ENCODE peak calls at places on chromosomes 12 and 14, in six cellular contexts. One of them, this sample, is unnamed.
A peak's percentile ranks its signal among the peaks of the same experiment; 100 is the strongest.

GRCh38 chr14:34138175-34138574 is 187.3 kb upstream of the EGLN3 start:
- DNase-seq in HepG2: no peak
- DNase-seq in GM12878: no peak
- DNase-seq in HCT116: no peak
- DNase-seq in K562: no peak
- DNase-seq in H1: no peak
- DNase-seq in this sample: no peak

GRCh38 chr12:45433441-45433868 is 217.6 kb downstream of the ANO6 start:
- DNase-seq in HepG2: peak; percentile 4
- DNase-seq in GM12878: no peak
- DNase-seq in HCT116: no peak
- DNase-seq in K562: no peak
- DNase-seq in H1: peak; percentile 72
- DNase-seq in this sample: no peak

GRCh38 chr12:79826267-79827128 is 108.4 kb downstream of the PPP1R12A start:
- DNase-seq in HepG2: peak; percentile 77
- DNase-seq in GM12878: no peak
- DNase-seq in HCT116: no peak
- DNase-seq in K562: no peak
- DNase-seq in H1: no peak
- DNase-seq in this sample: no peak

GRCh38 chr12:124906606-124907261 is 7.7 kb downstream of the UBC start:
- DNase-seq in HepG2: peak; percentile 93
- DNase-seq in GM12878: peak; percentile 87
- DNase-seq in HCT116: peak; percentile 94
- DNase-seq in K562: peak; percentile 67
- DNase-seq in H1: no peak
- DNase-seq in this sample: peak; percentile 80

GRCh38 chr12:67827820-67828383 is 161.3 kb upstream of the IFNG-AS1 start:
- DNase-seq in HepG2: no peak
- DNase-seq in GM12878: no peak
- DNase-seq in HCT116: peak; percentile 62
- DNase-seq in K562: no peak
- DNase-seq in H1: no peak
- DNase-seq in this sample: peak; percentile 14

GRCh38 chr12:128557231-128557630 is 266.5 kb downstream of the SLC15A4 start:
- DNase-seq in HepG2: no peak
- DNase-seq in GM12878: no peak
- DNase-seq in HCT116: no peak
- DNase-seq in K562: no peak
- DNase-seq in H1: no peak
- DNase-seq in this sample: no peak

GRCh38 chr12:52992699-52993557 is 13.3 kb upstream of the EIF4B start:
- DNase-seq in HepG2: peak; percentile 99
- DNase-seq in GM12878: no peak
- DNase-seq in HCT116: peak; percentile 80
- DNase-seq in K562: peak; percentile 65
- DNase-seq in H1: no peak
- DNase-seq in this sample: no peak

GRCh38 chr12:32290411-32290810 is 108.9 kb upstream of the FGD4 start:
- DNase-seq in HepG2: no peak
- DNase-seq in GM12878: no peak
- DNase-seq in HCT116: no peak
- DNase-seq in K562: no peak
- DNase-seq in H1: no peak
- DNase-seq in this sample: no peak

GRCh38 chr12:41013921-41014642 is 174.0 kb upstream of the PDZRN4 start:
- DNase-seq in HepG2: no peak
- DNase-seq in GM12878: no peak
- DNase-seq in HCT116: no peak
- DNase-seq in K562: no peak
- DNase-seq in H1: no peak
- DNase-seq in this sample: no peak

GRCh38 chr12:24728366-24728765 is 220.5 kb downstream of the BCAT1 start:
- DNase-seq in HepG2: peak; percentile 18
- DNase-seq in GM12878: no peak
- DNase-seq in HCT116: no peak
- DNase-seq in K562: no peak
- DNase-seq in H1: no peak
- DNase-seq in this sample: peak; percentile 30

GRCh38 chr12:114674201-114675047 is 9.6 kb downstream of the TBX3 start:
- DNase-seq in HepG2: no peak
- DNase-seq in GM12878: no peak
- DNase-seq in HCT116: no peak
- DNase-seq in K562: no peak
- DNase-seq in H1: no peak
- DNase-seq in this sample: no peak

GRCh38 chr14:74984241-74985027 is 18.3 kb upstream of the EIF2B2 start:
- DNase-seq in HepG2: no peak
- DNase-seq in GM12878: no peak
- DNase-seq in HCT116: no peak
- DNase-seq in K562: no peak
- DNase-seq in H1: no peak
- DNase-seq in this sample: no peak

GRCh38 chr12:60935981-60936761 is 1324.0 kb upstream of the USP15 start:
- DNase-seq in HepG2: peak; percentile 3
- DNase-seq in GM12878: no peak
- DNase-seq in HCT116: no peak
- DNase-seq in K562: no peak
- DNase-seq in H1: no peak
- DNase-seq in this sample: no peak

GRCh38 chr14:69287096-69287991 is 27.4 kb downstream of the GALNT16 start:
- DNase-seq in HepG2: peak; percentile 46
- DNase-seq in GM12878: no peak
- DNase-seq in HCT116: no peak
- DNase-seq in K562: no peak
- DNase-seq in H1: no peak
- DNase-seq in this sample: peak; percentile 32

GRCh38 chr14:32491413-32492016 is 162.4 kb downstream of the AKAP6 start:
- DNase-seq in HepG2: no peak
- DNase-seq in GM12878: no peak
- DNase-seq in HCT116: no peak
- DNase-seq in K562: no peak
- DNase-seq in H1: no peak
- DNase-seq in this sample: no peak

GRCh38 chr12:11555743-11556625 is 93.5 kb upstream of the ETV6 start:
- DNase-seq in HepG2: no peak
- DNase-seq in GM12878: no peak
- DNase-seq in HCT116: no peak
- DNase-seq in K562: no peak
- DNase-seq in H1: no peak
- DNase-seq in this sample: no peak

GRCh38 chr14:104518659-104519350 is 60.8 kb upstream of the C14orf180 start:
- DNase-seq in HepG2: no peak
- DNase-seq in GM12878: no peak
- DNase-seq in HCT116: no peak
- DNase-seq in K562: no peak
- DNase-seq in H1: no peak
- DNase-seq in this sample: no peak

GRCh38 chr14:85187521-85187920 is 342.4 kb upstream of the FLRT2 start:
- DNase-seq in HepG2: no peak
- DNase-seq in GM12878: no peak
- DNase-seq in HCT116: no peak
- DNase-seq in K562: no peak
- DNase-seq in H1: no peak
- DNase-seq in this sample: no peak

GRCh38 chr12:46518729-46519128 is 146.2 kb upstream of the SLC38A2 start:
- DNase-seq in HepG2: peak; percentile 16
- DNase-seq in GM12878: no peak
- DNase-seq in HCT116: no peak
- DNase-seq in K562: no peak
- DNase-seq in H1: no peak
- DNase-seq in this sample: no peak

GRCh38 chr14:71103662-71104484 is 196.6 kb downstream of the PCNX1 start:
- DNase-seq in HepG2: peak; percentile 50
- DNase-seq in GM12878: peak; percentile 13
- DNase-seq in HCT116: peak; percentile 41
- DNase-seq in K562: peak; percentile 40
- DNase-seq in H1: no peak
- DNase-seq in this sample: peak; percentile 46

GRCh38 chr14:103558071-103558882 is 4.2 kb downstream of the BAG5 start:
- DNase-seq in HepG2: no peak
- DNase-seq in GM12878: no peak
- DNase-seq in HCT116: no peak
- DNase-seq in K562: no peak
- DNase-seq in H1: no peak
- DNase-seq in this sample: no peak

GRCh38 chr14:71932229-71932951 is at the start of gene RGS6:
- DNase-seq in HepG2: peak; percentile 1
- DNase-seq in GM12878: no peak
- DNase-seq in HCT116: peak; percentile 43
- DNase-seq in K562: no peak
- DNase-seq in H1: peak; percentile 72
- DNase-seq in this sample: peak; percentile 52

GRCh38 chr12:113445544-113446176 is 23.5 kb downstream of the SDSL start:
- DNase-seq in HepG2: no peak
- DNase-seq in GM12878: no peak
- DNase-seq in HCT116: no peak
- DNase-seq in K562: no peak
- DNase-seq in H1: no peak
- DNase-seq in this sample: no peak
- TF ChIP-seq RAD21 in HepG2: no peak
- TF ChIP-seq RAD21 in GM12878: no peak
- TF ChIP-seq RAD21 in HCT116: no peak
- TF ChIP-seq RAD21 in K562: no peak
- TF ChIP-seq RAD21 in H1: no peak
- TF ChIP-seq RAD21 in this sample: no peak

GRCh38 chr12:101889216-101889752 is 11.9 kb downstream of the DRAM1 start:
- DNase-seq in HepG2: no peak
- DNase-seq in GM12878: no peak
- DNase-seq in HCT116: no peak
- DNase-seq in K562: no peak
- DNase-seq in H1: no peak
- DNase-seq in this sample: no peak

GRCh38 chr12:101885912-101886561 is 8.7 kb downstream of the DRAM1 start:
- DNase-seq in HepG2: no peak
- DNase-seq in GM12878: no peak
- DNase-seq in HCT116: no peak
- DNase-seq in K562: no peak
- DNase-seq in H1: no peak
- DNase-seq in this sample: no peak

GRCh38 chr12:101892794-101893193 is 15.4 kb downstream of the DRAM1 start:
- DNase-seq in HepG2: no peak
- DNase-seq in GM12878: no peak
- DNase-seq in HCT116: no peak
- DNase-seq in K562: no peak
- DNase-seq in H1: no peak
- DNase-seq in this sample: no peak

DNA sequence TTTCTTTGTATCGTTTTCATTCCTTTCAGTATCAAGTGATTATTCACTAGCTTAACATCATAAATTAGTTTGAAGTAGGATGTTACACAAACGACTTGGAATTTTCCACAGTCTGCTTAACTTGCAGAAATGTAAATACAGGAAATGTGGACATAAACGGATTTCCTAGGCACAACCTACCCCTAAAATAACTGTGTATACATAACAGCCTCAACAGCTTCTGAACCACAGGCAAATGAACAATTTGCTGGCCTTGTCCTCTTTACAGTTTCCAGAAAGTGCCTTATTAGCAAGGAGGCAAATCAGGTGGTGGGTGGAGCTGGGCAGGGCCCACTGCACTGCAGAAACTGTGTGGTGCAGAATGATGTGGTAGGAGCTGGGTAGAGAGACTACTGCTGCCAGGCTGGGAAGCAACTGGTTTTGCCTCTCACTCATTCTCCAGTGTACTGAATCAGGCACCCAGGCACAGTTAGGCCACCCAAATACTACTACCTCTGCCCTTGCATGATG is 14.1 kb downstream of the DRAM1 start:
- DNase-seq in HepG2: peak; percentile 86
- DNase-seq in GM12878: peak; percentile 75
- DNase-seq in HCT116: no peak
- DNase-seq in K562: no peak
- DNase-seq in H1: no peak
- DNase-seq in this sample: no peak
- TF ChIP-seq JUND in HepG2: no peak
- TF ChIP-seq JUND in GM12878: no peak
- TF ChIP-seq JUND in HCT116: no peak
- TF ChIP-seq JUND in K562: no peak
- TF ChIP-seq JUND in H1: no peak
- TF ChIP-seq JUND in this sample: no peak

DNA sequence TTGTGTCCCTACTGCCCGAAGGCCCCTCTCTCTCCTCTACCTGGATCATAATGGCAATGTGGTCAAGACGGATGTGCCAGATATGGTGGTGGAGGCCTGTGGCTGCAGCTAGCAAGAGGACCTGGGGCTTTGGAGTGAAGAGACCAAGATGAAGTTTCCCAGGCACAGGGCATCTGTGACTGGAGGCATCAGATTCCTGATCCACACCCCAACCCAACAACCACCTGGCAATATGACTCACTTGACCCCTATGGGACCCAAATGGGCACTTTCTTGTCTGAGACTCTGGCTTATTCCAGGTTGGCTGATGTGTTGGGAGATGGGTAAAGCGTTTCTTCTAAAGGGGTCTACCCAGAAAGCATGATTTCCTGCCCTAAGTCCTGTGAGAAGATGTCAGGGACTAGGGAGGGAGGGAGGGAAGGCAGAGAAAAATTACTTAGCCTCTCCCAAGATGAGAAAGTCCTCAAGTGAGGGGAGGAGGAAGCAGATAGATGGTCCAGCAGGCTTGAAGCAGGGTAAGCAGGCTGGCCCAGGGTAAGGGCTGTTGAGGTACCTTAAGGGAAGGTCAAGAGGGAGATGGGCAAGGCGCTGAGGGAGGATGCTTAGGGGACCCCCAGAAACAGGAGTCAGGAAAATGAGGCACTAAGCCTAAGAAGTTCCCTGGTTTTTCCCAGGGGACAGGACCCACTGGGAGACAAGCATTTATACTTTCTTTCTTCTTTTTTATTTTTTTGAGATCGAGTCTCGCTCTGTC is 1.8 kb downstream of the INHBE start:
- DNase-seq in HepG2: no peak
- DNase-seq in GM12878: no peak
- DNase-seq in HCT116: no peak
- DNase-seq in K562: no peak
- DNase-seq in H1: no peak
- DNase-seq in this sample: no peak
- H3K27ac ChIP-seq in HepG2: no peak overlapping the region
- H3K27ac ChIP-seq in GM12878: no peak overlapping the region
- H3K27ac ChIP-seq in HCT116: no peak overlapping the region
- H3K27ac ChIP-seq in K562: peak overlapping the region; percentile 50
- H3K27ac ChIP-seq in H1: no peak overlapping the region
- H3K27ac ChIP-seq in this sample: no peak overlapping the region

GRCh38 chr14:91015435-91015834 is 45.0 kb downstream of the RPS6KA5 start:
- DNase-seq in HepG2: no peak
- DNase-seq in GM12878: no peak
- DNase-seq in HCT116: no peak
- DNase-seq in K562: no peak
- DNase-seq in H1: no peak
- DNase-seq in this sample: no peak

GRCh38 chr14:91021115-91021514 is 39.3 kb downstream of the RPS6KA5 start:
- DNase-seq in HepG2: no peak
- DNase-seq in GM12878: no peak
- DNase-seq in HCT116: no peak
- DNase-seq in K562: no peak
- DNase-seq in H1: no peak
- DNase-seq in this sample: no peak

GRCh38 chr14:91018465-91018864 is 42.0 kb downstream of the RPS6KA5 start:
- DNase-seq in HepG2: no peak
- DNase-seq in GM12878: no peak
- DNase-seq in HCT116: no peak
- DNase-seq in K562: no peak
- DNase-seq in H1: no peak
- DNase-seq in this sample: no peak

GRCh38 chr14:91019673-91020072 is 40.8 kb downstream of the RPS6KA5 start:
- DNase-seq in HepG2: no peak
- DNase-seq in GM12878: no peak
- DNase-seq in HCT116: no peak
- DNase-seq in K562: no peak
- DNase-seq in H1: no peak
- DNase-seq in this sample: no peak

GRCh38 chr14:91017011-91017410 is 43.4 kb downstream of the RPS6KA5 start:
- DNase-seq in HepG2: no peak
- DNase-seq in GM12878: no peak
- DNase-seq in HCT116: no peak
- DNase-seq in K562: no peak
- DNase-seq in H1: no peak
- DNase-seq in this sample: no peak
- TF ChIP-seq RAD21 in HepG2: no peak
- TF ChIP-seq RAD21 in GM12878: no peak
- TF ChIP-seq RAD21 in HCT116: no peak
- TF ChIP-seq RAD21 in K562: no peak
- TF ChIP-seq RAD21 in H1: no peak
- TF ChIP-seq RAD21 in this sample: no peak

This sample was measured in SK-N-SH.